ENCODE peak calls at places on chromosomes 3 and 15, in seven cellular contexts. X, K, Z, F, G, W and A are unnamed samples.

GRCh38 chr3:49173116-49173791 is 1.9 kb downstream of the KLHDC8B start:
- DNase-seq in X (no peak), Z (no peak), W (no peak), G (peak; percentile 49), K (peak; percentile 41), F (peak; percentile 88), A (no peak)

GRCh38 chr3:50388720-50389352 is 29.5 kb upstream of the TMEM115 start:
- DNase-seq in K (no peak), F (no peak), W (no peak), X (no peak), G (no peak), Z (no peak), A (no peak)

GRCh38 chr3:36653095-36653494 is 111.3 kb downstream of the DCLK3 start:
- DNase-seq in K (no peak), F (no peak), W (no peak), G (no peak), Z (no peak), X (no peak), A (no peak)

GRCh38 chr3:179015551-179016020 is 56.0 kb downstream of the ZMAT3 start:
- DNase-seq in X (peak; percentile 93), F (peak; percentile 50), Z (peak; percentile 23), W (no peak), G (peak; percentile 64), K (peak; percentile 81), A (no peak)

GRCh38 chr3:52140792-52141191 is 13.4 kb downstream of the POC1A start:
- DNase-seq in W (no peak), G (no peak), K (no peak), Z (no peak), F (no peak), X (no peak), A (no peak)

GRCh38 chr3:114706591-114707224 is 412.9 kb downstream of the TIGIT start:
- DNase-seq in G (peak; percentile 2), F (no peak), X (no peak), W (no peak), K (peak; percentile 94), Z (no peak), A (no peak)

GRCh38 chr15:67097893-67098740 is 32.7 kb downstream of the SMAD3 start:
- DNase-seq in Z (no peak), X (no peak), K (no peak), F (no peak), W (no peak), G (peak; percentile 72), A (no peak)

GRCh38 chr3:126083913-126084514 is at the start of gene SLC41A3:
- DNase-seq in Z (peak; percentile 21), K (peak; percentile 80), G (peak; percentile 84), W (peak; percentile 90), F (peak; percentile 96), X (peak; percentile 45), A (peak; percentile 85)

GRCh38 chr3:71066849-71067261 is 516.7 kb downstream of the FOXP1 start:
- DNase-seq in W (no peak), F (peak; percentile 8), K (no peak), Z (no peak), X (no peak), G (no peak), A (no peak)
- TF ChIP-seq TAF1 in W (no peak), F (no peak), K (no peak), Z (no peak), X (no peak), G (no peak), A (no peak)

GRCh38 chr3:30145281-30145680 is 461.1 kb upstream of the TGFBR2 start:
- DNase-seq in G (no peak), W (no peak), K (no peak), F (no peak), X (no peak), Z (no peak), A (no peak)
- TF ChIP-seq TAF1 in G (no peak), W (no peak), K (no peak), F (no peak), X (no peak), Z (no peak), A (no peak)

GRCh38 chr15:49692514-49693090 is 71.8 kb downstream of the DTWD1 start:
- DNase-seq in F (no peak), G (no peak), W (no peak), X (no peak), Z (no peak), K (no peak), A (no peak)

GRCh38 chr15:49696441-49696840 is 75.6 kb downstream of the DTWD1 start:
- DNase-seq in F (no peak), X (no peak), G (no peak), K (no peak), W (no peak), Z (no peak), A (no peak)

GRCh38 chr15:49693491-49693890 is 72.6 kb downstream of the DTWD1 start:
- DNase-seq in Z (no peak), F (no peak), X (no peak), G (no peak), W (no peak), K (no peak), A (no peak)

GRCh38 chr15:49697121-49697520 is 76.3 kb downstream of the DTWD1 start:
- DNase-seq in K (no peak), F (no peak), G (no peak), W (no peak), Z (no peak), X (no peak), A (no peak)
- TF ChIP-seq TAF1 in K (no peak), F (no peak), G (no peak), W (no peak), Z (no peak), X (no peak), A (no peak)

DNA sequence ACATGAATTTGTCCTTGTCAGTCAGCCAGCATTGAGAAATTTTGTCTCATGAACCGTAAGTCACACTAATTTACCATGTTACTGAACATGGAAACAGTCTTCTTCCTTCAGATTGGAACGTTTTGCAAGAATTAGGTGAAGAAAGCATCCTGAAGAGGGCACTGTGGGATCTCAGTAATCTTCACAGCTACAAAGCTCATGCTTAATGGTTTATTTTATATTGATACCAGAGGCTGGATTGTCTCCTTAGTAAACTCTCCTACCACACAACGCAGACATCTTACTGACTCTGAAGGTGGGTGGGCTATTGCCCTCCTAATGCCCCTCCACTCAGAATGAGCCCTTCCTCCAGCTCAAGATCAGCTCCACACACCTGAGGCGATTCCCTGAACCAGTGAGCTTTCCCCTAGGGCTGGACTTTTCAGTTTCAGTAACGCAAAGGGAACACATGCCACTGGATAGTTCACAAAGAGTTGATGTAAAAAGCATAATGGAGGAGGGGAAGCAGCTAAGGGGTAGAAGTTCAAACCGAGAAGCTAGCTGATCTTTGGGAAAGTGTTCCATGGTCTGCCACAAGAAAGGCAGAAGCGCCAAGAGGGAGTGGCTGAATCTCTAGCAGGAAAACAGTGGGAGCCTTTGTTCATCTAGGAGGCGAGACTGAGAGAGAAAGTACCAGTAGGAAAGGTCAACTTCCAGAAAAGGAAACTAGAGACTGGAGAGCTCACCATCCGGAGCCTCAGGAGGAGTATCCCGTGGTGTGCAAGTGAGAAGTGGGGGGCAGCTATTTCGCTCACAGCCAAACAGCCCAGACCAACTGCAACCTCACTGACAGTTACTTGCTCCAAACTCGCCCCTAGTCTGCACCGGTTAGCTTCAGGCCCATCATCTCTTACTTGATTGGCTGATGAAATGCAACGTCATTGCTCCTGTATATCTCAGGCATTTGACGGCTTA is at the start of gene SLC9C1:
- DNase-seq in W (no peak), G (peak; percentile 6), Z (no peak), K (peak; percentile 38), X (peak; percentile 85), F (peak; percentile 54), A (no peak)
- TF ChIP-seq TAF1 in W (no peak), G (no peak), Z (no peak), K (no peak), X (no peak), F (no peak), A (no peak)